ENCODE peak calls at places on chromosomes 7 and 10, in nine cellular contexts. Z, B, Q, S, C, I, D, W and P are unnamed samples.

GRCh38 chr7:18638594-18639452 is 143.3 kb downstream of the HDAC9 start:
- DNase-seq in W (no peak), S (no peak), D (peak), C (no peak), B (peak), Q (no peak), Z (no peak), I (no peak), P (no peak)

GRCh38 chr7:138387755-138388475 is 72.1 kb upstream of the TRIM24 start:
- DNase-seq in I (no peak), B (no peak), W (no peak), Z (no peak), C (no peak), Q (no peak), S (no peak), D (no peak), P (no peak)

GRCh38 chr7:94525917-94526316 is 16.3 kb downstream of the CASD1 start:
- DNase-seq in B (no peak), S (no peak), C (no peak), Z (no peak), Q (no peak), D (no peak), I (no peak), W (no peak), P (no peak)

GRCh38 chr10:1498746-1499343 is 238.5 kb downstream of the ADARB2 start:
- DNase-seq in Z (no peak), C (no peak), I (no peak), S (no peak), D (no peak), Q (no peak), B (no peak), W (no peak), P (no peak)

GRCh38 chr7:98214811-98215321 is 3.6 kb downstream of the BHLHA15 start:
- DNase-seq in I (no peak), W (no peak), B (no peak), D (no peak), Z (no peak), C (no peak), S (no peak), Q (no peak), P (peak)

GRCh38 chr7:107538001-107538400 is 25.7 kb downstream of the COG5 start:
- DNase-seq in D (no peak), Q (no peak), I (no peak), B (no peak), Z (peak), S (no peak), W (no peak), C (no peak), P (no peak)

GRCh38 chr10:53079283-53079682 is 306.7 kb upstream of the MBL2 start:
- DNase-seq in S (no peak), B (no peak), Q (no peak), I (no peak), Z (no peak), W (no peak), C (no peak), D (no peak), P (no peak)

GRCh38 chr10:123633106-123633505 is 33.0 kb upstream of the GPR26 start:
- DNase-seq in B (no peak), D (no peak), I (no peak), W (no peak), Q (no peak), Z (no peak), S (no peak), C (peak), P (no peak)

GRCh38 chr7:8923164-8923806 is 489.9 kb downstream of the NXPH1 start:
- DNase-seq in B (no peak), S (no peak), D (no peak), Q (no peak), Z (no peak), W (no peak), C (no peak), I (no peak), P (no peak)

GRCh38 chr7:19377611-19378339 is 232.6 kb upstream of the FERD3L start:
- DNase-seq in C (no peak), S (no peak), B (no peak), Z (peak), D (peak), I (no peak), W (no peak), Q (no peak), P (no peak)

GRCh38 chr10:21519981-21520436 is 5.5 kb downstream of the SKIDA1 start:
- DNase-seq in W (no peak), Q (no peak), B (no peak), Z (no peak), I (no peak), S (peak), C (no peak), D (peak), P (no peak)

GRCh38 chr7:128733278-128733645 is 5.9 kb upstream of the CALU start:
- DNase-seq in B (no peak), W (no peak), S (no peak), C (no peak), D (no peak), Q (no peak), I (no peak), Z (no peak), P (no peak)

GRCh38 chr10:108204528-108205313 is 1040.2 kb upstream of the SORCS1 start:
- DNase-seq in Q (no peak), S (peak), C (peak), Z (no peak), D (peak), I (no peak), W (no peak), B (no peak), P (no peak)

GRCh38 chr10:129622736-129623135 is 155.7 kb downstream of the MGMT start:
- DNase-seq in Q (no peak), C (no peak), W (no peak), S (no peak), Z (no peak), I (no peak), B (no peak), D (no peak), P (no peak)

GRCh38 chr10:123157210-123157609 is 3.0 kb downstream of the BUB3 start:
- DNase-seq in S (no peak), C (no peak), Z (no peak), D (peak), W (no peak), I (no peak), B (no peak), Q (no peak), P (no peak)

GRCh38 chr7:110922906-110923305 is 168.0 kb upstream of the LRRN3 start:
- DNase-seq in W (no peak), Z (no peak), I (no peak), Q (peak), S (no peak), D (peak), C (no peak), B (no peak), P (no peak)

GRCh38 chr7:2821161-2821841 is 22.8 kb downstream of the GNA12 start:
- DNase-seq in W (no peak), B (no peak), Q (no peak), Z (peak), I (no peak), D (peak), C (no peak), S (no peak), P (no peak)

GRCh38 chr7:44375236-44375699 is 49.9 kb upstream of the CAMK2B start:
- DNase-seq in S (peak), C (peak), W (no peak), D (no peak), I (no peak), Q (no peak), Z (no peak), B (no peak), P (peak)

GRCh38 chr7:76086070-76086469 is 38.2 kb downstream of the MDH2 start:
- DNase-seq in W (no peak), D (peak), I (no peak), C (no peak), Z (no peak), B (no peak), S (no peak), Q (no peak), P (no peak)

GRCh38 chr10:49008056-49008455 is 68.4 kb upstream of the LRRC18 start:
- DNase-seq in Q (no peak), I (no peak), Z (no peak), W (no peak), D (no peak), S (no peak), B (no peak), C (no peak), P (no peak)

GRCh38 chr10:37816290-37816689 is 41.1 kb downstream of the ZNF248 start:
- DNase-seq in I (no peak), Z (no peak), D (no peak), B (no peak), W (no peak), S (no peak), C (no peak), Q (no peak), P (no peak)

GRCh38 chr10:126511917-126512487 is 123.7 kb upstream of the ADAM12 start:
- DNase-seq in C (peak), B (no peak), Z (no peak), I (no peak), S (peak), D (peak), Q (no peak), W (no peak), P (no peak)

GRCh38 chr10:10872035-10872673 is 145.5 kb upstream of the CELF2 start:
- DNase-seq in Z (no peak), B (peak), C (no peak), I (no peak), Q (peak), W (no peak), D (peak), S (no peak), P (no peak)

GRCh38 chr7:137169282-137169698 is 174.2 kb downstream of the PTN start:
- DNase-seq in B (peak), I (no peak), C (peak), D (peak), Q (peak), W (no peak), Z (peak), S (peak), P (no peak)

GRCh38 chr10:128859738-128860386 is 607.2 kb upstream of the MGMT start:
- DNase-seq in S (peak), Z (no peak), B (no peak), Q (no peak), C (peak), W (no peak), I (no peak), D (no peak), P (no peak)

GRCh38 chr7:14762552-14762951 is 140.0 kb downstream of the DGKB start:
- DNase-seq in Z (no peak), C (no peak), I (no peak), W (no peak), Q (no peak), B (no peak), D (peak), S (no peak), P (no peak)

GRCh38 chr10:120076966-120077706 is 184.6 kb downstream of the SEC23IP start:
- DNase-seq in D (no peak), Q (no peak), S (no peak), C (no peak), B (no peak), I (no peak), W (no peak), Z (peak), P (no peak)

GRCh38 chr7:50660040-50660829 is 95.0 kb upstream of the DDC start:
- DNase-seq in B (no peak), C (peak), S (no peak), Z (no peak), Q (no peak), D (no peak), W (no peak), I (no peak), P (peak)

GRCh38 chr10:57696641-57697040 is 571.1 kb downstream of the IPMK start:
- DNase-seq in D (peak), B (no peak), S (no peak), Q (peak), C (no peak), Z (no peak), I (no peak), W (no peak), P (no peak)